ENCODE peak calls at places on chromosomes 13 and 19, in seven cellular contexts. G, N, Q, X, B, V and R are unnamed samples.

GRCh38 chr19:33303791-33304759 is 1.7 kb upstream of the CEBPA start:
- DNase-seq in V (no peak), G (no peak), Q (no peak), X (no peak), B (peak), N (no peak), R (no peak)

GRCh38 chr13:30346159-30346788 is 38.9 kb upstream of the KATNAL1 start:
- DNase-seq in G (no peak), X (no peak), V (no peak), Q (no peak), N (no peak), B (no peak), R (no peak)

GRCh38 chr19:21848706-21849105 is 12.7 kb upstream of the ZNF43 start:
- DNase-seq in N (no peak), X (no peak), G (peak), V (no peak), Q (no peak), B (no peak), R (no peak)

GRCh38 chr13:23751195-23751594 is 138.0 kb downstream of the MIPEP start:
- DNase-seq in B (no peak), N (no peak), V (no peak), G (peak), X (no peak), Q (no peak), R (no peak)

GRCh38 chr13:35865341-35866240 is 265.6 kb downstream of the DCLK1 start:
- DNase-seq in X (no peak), N (no peak), Q (no peak), G (no peak), B (no peak), V (no peak), R (no peak)

GRCh38 chr13:100330662-100331061 is 241.8 kb downstream of the PCCA start:
- DNase-seq in B (no peak), X (no peak), V (no peak), Q (no peak), G (peak), N (no peak), R (no peak)

GRCh38 chr13:40786568-40786996 is 2.8 kb upstream of the SLC25A15 start:
- DNase-seq in B (peak), V (no peak), X (no peak), G (peak), Q (no peak), N (no peak), R (peak)

GRCh38 chr13:111115051-111115840 is at the start of gene ARHGEF7:
- DNase-seq in G (no peak), V (peak), N (peak), B (no peak), Q (peak), X (no peak), R (peak)

GRCh38 chr19:38617764-38618589 is at the start of gene MAP4K1:
- DNase-seq in X (no peak), V (no peak), G (no peak), Q (no peak), N (no peak), B (no peak), R (no peak)

GRCh38 chr13:112687836-112688559 is 1.8 kb upstream of the ATP11A start:
- DNase-seq in B (peak), X (no peak), N (no peak), Q (no peak), V (no peak), G (no peak), R (no peak)
- H3K18ac ChIP-seq in B (no peak), X (no peak), N (peak), Q (no peak), V (no peak), G (no peak), R (no peak)

GRCh38 chr19:8544168-8544567 is 30.2 kb upstream of the ZNF414 start:
- DNase-seq in N (no peak), Q (no peak), X (no peak), G (no peak), B (no peak), V (no peak), R (no peak)

GRCh38 chr19:8537099-8537498 is 23.1 kb upstream of the ZNF414 start:
- DNase-seq in G (no peak), V (no peak), B (no peak), Q (no peak), N (no peak), X (no peak), R (no peak)

GRCh38 chr19:8536282-8536681 is 22.3 kb upstream of the ZNF414 start:
- DNase-seq in G (no peak), B (no peak), Q (no peak), X (no peak), N (no peak), V (no peak), R (no peak)

GRCh38 chr19:8539621-8540149 is 25.7 kb upstream of the ZNF414 start:
- DNase-seq in G (no peak), B (no peak), X (no peak), Q (no peak), V (no peak), N (no peak), R (no peak)
- H4K8ac ChIP-seq in G (no peak), B (no peak), X (peak), Q (no peak), V (no peak), N (no peak), R (no peak)

DNA sequence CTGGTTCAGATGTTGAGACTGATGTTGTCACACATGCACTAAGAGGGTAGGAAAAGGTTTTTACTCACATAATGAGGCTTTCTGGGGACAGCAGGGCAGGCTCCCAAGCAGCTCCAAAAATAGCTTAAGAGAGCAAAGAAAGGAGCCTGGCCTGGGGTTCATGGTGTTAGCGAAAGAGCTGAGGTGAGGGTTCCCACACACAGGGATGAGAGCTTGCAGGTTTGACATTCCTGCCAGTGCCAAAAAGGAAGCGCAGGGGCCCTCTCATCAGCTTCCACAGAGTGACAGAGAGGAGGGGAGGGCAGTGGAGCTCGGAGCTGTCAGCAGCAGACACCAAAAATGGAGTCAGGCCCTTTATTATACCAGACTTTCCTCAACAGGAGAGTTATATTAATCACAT is 65.5 kb upstream of the FAM216B start:
- DNase-seq in V (no peak), B (no peak), Q (no peak), G (no peak), X (no peak), N (no peak), R (no peak)
- H2BK120ac ChIP-seq in V (no peak), B (no peak), Q (no peak), G (no peak), X (no peak), N (no peak), R (no peak)

GRCh38 chr13:44169018-44169909 is 204.4 kb upstream of the SERP2 start:
- DNase-seq in G (peak), B (no peak), V (no peak), X (no peak), N (no peak), Q (no peak), R (no peak)

GRCh38 chr13:44172411-44172810 is 201.2 kb upstream of the SERP2 start:
- DNase-seq in V (peak), Q (no peak), N (peak), G (no peak), B (no peak), X (no peak), R (no peak)

GRCh38 chr13:44171151-44171550 is 202.5 kb upstream of the SERP2 start:
- DNase-seq in G (no peak), X (no peak), N (no peak), B (no peak), V (peak), Q (no peak), R (no peak)

GRCh38 chr13:44171861-44172260 is 201.8 kb upstream of the SERP2 start:
- DNase-seq in V (no peak), B (no peak), X (no peak), Q (no peak), N (no peak), G (no peak), R (no peak)

GRCh38 chr13:44170731-44171130 is 202.9 kb upstream of the SERP2 start:
- DNase-seq in N (no peak), Q (no peak), B (no peak), G (no peak), V (peak), X (no peak), R (no peak)
- H3K18ac ChIP-seq in N (no peak), Q (no peak), B (no peak), G (no peak), V (no peak), X (no peak), R (no peak)

GRCh38 chr13:48643159-48643558 is 10.6 kb upstream of the CYSLTR2 start:
- DNase-seq in N (no peak), Q (no peak), V (no peak), X (no peak), G (no peak), B (no peak), R (no peak)
- H4K8ac ChIP-seq in N (no peak), Q (no peak), V (no peak), X (no peak), G (no peak), B (no peak), R (no peak)

DNA sequence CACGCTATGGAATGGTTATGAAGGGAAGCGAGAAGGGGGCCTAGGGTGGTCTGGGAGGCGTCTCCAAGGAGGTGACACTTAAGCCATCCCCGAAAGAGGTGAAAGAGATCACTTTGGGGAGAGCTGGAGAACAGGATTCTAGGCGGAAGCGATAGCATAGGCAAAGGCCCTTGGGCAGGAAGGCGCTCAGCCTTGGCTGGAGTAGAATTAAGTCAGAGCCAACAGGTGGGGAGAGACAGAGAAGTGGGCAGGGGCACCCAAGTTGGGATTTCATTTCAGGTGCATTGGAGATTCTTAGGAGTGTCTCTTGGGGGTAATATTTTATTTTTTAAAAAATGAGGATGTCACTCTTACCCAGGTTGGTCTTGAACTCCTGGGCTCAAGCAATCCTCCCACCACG is 9.6 kb downstream of the SNRPD2 start:
- DNase-seq in G (no peak), B (no peak), V (no peak), N (no peak), X (no peak), Q (no peak), R (no peak)
- H2BK120ac ChIP-seq in G (no peak), B (no peak), V (no peak), N (no peak), X (no peak), Q (no peak), R (no peak)

GRCh38 chr13:47546963-47547345 is 454.1 kb downstream of the SUCLA2 start:
- DNase-seq in X (no peak), N (no peak), B (no peak), Q (no peak), G (no peak), V (no peak), R (peak)

GRCh38 chr13:47549219-47549752 is 451.8 kb downstream of the SUCLA2 start:
- DNase-seq in Q (no peak), G (no peak), V (no peak), B (no peak), X (no peak), N (peak), R (no peak)

GRCh38 chr13:47546265-47546962 is 454.7 kb downstream of the SUCLA2 start:
- DNase-seq in V (no peak), Q (no peak), N (no peak), X (no peak), G (no peak), B (no peak), R (peak)

GRCh38 chr13:47545630-47546029 is 455.4 kb downstream of the SUCLA2 start:
- DNase-seq in V (no peak), N (no peak), B (no peak), X (no peak), Q (no peak), G (no peak), R (peak)

GRCh38 chr13:47548294-47548825 is 452.7 kb downstream of the SUCLA2 start:
- DNase-seq in V (no peak), Q (no peak), X (no peak), B (no peak), N (no peak), G (no peak), R (no peak)
- H3K18ac ChIP-seq in V (no peak), Q (no peak), X (no peak), B (no peak), N (no peak), G (no peak), R (no peak)

GRCh38 chr19:44728178-44728577 is 20.3 kb upstream of the BCL3 start:
- DNase-seq in Q (no peak), G (no peak), V (no peak), N (no peak), X (no peak), B (no peak), R (no peak)
- H4K8ac ChIP-seq in Q (no peak), G (no peak), V (no peak), N (no peak), X (no peak), B (no peak), R (no peak)

GRCh38 chr19:35005256-35005977 is 5.3 kb downstream of the GRAMD1A start:
- DNase-seq in B (no peak), V (no peak), X (no peak), N (no peak), Q (no peak), G (no peak), R (no peak)

GRCh38 chr19:35006999-35007365 is 6.9 kb downstream of the GRAMD1A start:
- DNase-seq in N (no peak), V (no peak), G (no peak), X (no peak), Q (no peak), B (no peak), R (no peak)

GRCh38 chr19:35004517-35005255 is 4.6 kb downstream of the GRAMD1A start:
- DNase-seq in B (no peak), X (no peak), Q (no peak), G (no peak), V (no peak), N (no peak), R (no peak)

GRCh38 chr19:35008891-35009341 is 8.8 kb downstream of the GRAMD1A start:
- DNase-seq in X (no peak), Q (no peak), N (no peak), G (no peak), V (no peak), B (no peak), R (no peak)

GRCh38 chr19:35006342-35006998 is 6.3 kb downstream of the GRAMD1A start:
- DNase-seq in N (no peak), X (no peak), G (peak), Q (no peak), V (peak), B (no peak), R (peak)
- H2BK120ac ChIP-seq in N (no peak), X (no peak), G (peak), Q (no peak), V (no peak), B (no peak), R (no peak)